ENCODE peak calls at places on chromosomes 13 and 19, in six cellular contexts. W, A, I, K, R and S are unnamed samples.
A peak's percentile ranks its signal among the peaks of the same experiment; 100 is the strongest.

GRCh38 chr13:50676602-50677001 is 166.9 kb downstream of the DLEU7 start:
- DNase-seq in K (no peak), W (no peak), R (no peak), I (no peak), A (peak; percentile 21), S (no peak)

GRCh38 chr13:96460571-96460970 is 370.7 kb downstream of the HS6ST3 start:
- DNase-seq in K (no peak), R (no peak), I (no peak), A (no peak), W (no peak), S (no peak)

GRCh38 chr19:3216874-3217273 is 7.6 kb upstream of the CELF5 start:
- DNase-seq in I (no peak), A (no peak), K (no peak), W (no peak), R (no peak), S (no peak)

GRCh38 chr13:99133230-99133629 is 67.4 kb upstream of the UBAC2 start:
- DNase-seq in W (no peak), R (no peak), A (no peak), I (peak; percentile 53), K (no peak), S (no peak)

GRCh38 chr19:32464279-32464678 is 58.7 kb downstream of the DPY19L3 start:
- DNase-seq in A (no peak), W (no peak), K (no peak), R (no peak), I (no peak), S (peak; percentile 58)

GRCh38 chr19:44356383-44357111 is at the start of gene ZNF112:
- DNase-seq in K (peak; percentile 65), A (peak; percentile 98), R (no peak), I (peak; percentile 91), W (peak; percentile 91), S (peak; percentile 93)

GRCh38 chr19:57192064-57192395 is 730 bp downstream of the ZNF264 start:
- DNase-seq in R (no peak), I (no peak), W (no peak), K (no peak), A (no peak), S (peak; percentile 9)

GRCh38 chr13:85367887-85368286 is 431.3 kb downstream of the SLITRK6 start:
- DNase-seq in K (no peak), A (no peak), W (no peak), I (no peak), R (no peak), S (no peak)

GRCh38 chr19:17263712-17264640 is 569 bp downstream of the USHBP1 start:
- DNase-seq in W (no peak), K (no peak), A (no peak), I (no peak), R (no peak), S (no peak)

GRCh38 chr13:30727491-30728350 is 7.6 kb upstream of the ALOX5AP start:
- DNase-seq in I (peak; percentile 41), K (no peak), A (no peak), R (no peak), W (no peak), S (no peak)

GRCh38 chr19:44623080-44623479 is 9.7 kb downstream of the IGSF23 start:
- DNase-seq in I (no peak), A (no peak), R (no peak), W (peak; percentile 35), K (peak; percentile 42), S (no peak)